ENCODE peak calls at places on chromosomes 6 and 20, in five cellular contexts. One of them, this sample, is unnamed.

GRCh38 chr6:168925671-168926070 is 328.0 kb downstream of the THBS2 start:
- DNase-seq in ovary: no peak
- DNase-seq in CD8-positive, alpha-beta memory T cell: no peak
- DNase-seq in fibroblast of lung: no peak
- DNase-seq in psoas muscle: no peak
- DNase-seq in this sample: no peak

GRCh38 chr20:1402149-1402548 is 9.3 kb upstream of the FKBP1A start:
- DNase-seq in ovary: no peak
- DNase-seq in CD8-positive, alpha-beta memory T cell: no peak
- DNase-seq in fibroblast of lung: peak; percentile 64
- DNase-seq in psoas muscle: no peak
- DNase-seq in this sample: no peak

GRCh38 chr6:31400467-31401289 is 2.7 kb upstream of the MICA start:
- DNase-seq in ovary: peak; percentile 82
- DNase-seq in CD8-positive, alpha-beta memory T cell: peak; percentile 71
- DNase-seq in fibroblast of lung: peak; percentile 64
- DNase-seq in psoas muscle: peak; percentile 87
- DNase-seq in this sample: peak; percentile 86

GRCh38 chr6:127462391-127462790 is 3.2 kb upstream of the KIAA0408 start:
- DNase-seq in ovary: no peak
- DNase-seq in CD8-positive, alpha-beta memory T cell: no peak
- DNase-seq in fibroblast of lung: no peak
- DNase-seq in psoas muscle: no peak
- DNase-seq in this sample: no peak

GRCh38 chr6:111353914-111354464 is 129.0 kb downstream of the REV3L start:
- DNase-seq in ovary: no peak
- DNase-seq in CD8-positive, alpha-beta memory T cell: no peak
- DNase-seq in fibroblast of lung: peak; percentile 8
- DNase-seq in psoas muscle: no peak
- DNase-seq in this sample: no peak

GRCh38 chr6:136553166-136553787 is 3.1 kb upstream of the MAP7 start:
- DNase-seq in ovary: no peak
- DNase-seq in CD8-positive, alpha-beta memory T cell: no peak
- DNase-seq in fibroblast of lung: no peak
- DNase-seq in psoas muscle: no peak
- DNase-seq in this sample: no peak

GRCh38 chr6:12265795-12266194 is 24.4 kb upstream of the EDN1 start:
- DNase-seq in ovary: no peak
- DNase-seq in CD8-positive, alpha-beta memory T cell: no peak
- DNase-seq in fibroblast of lung: no peak
- DNase-seq in psoas muscle: no peak
- DNase-seq in this sample: no peak

GRCh38 chr20:32365560-32365959 is 7.4 kb downstream of the ASXL1 start:
- DNase-seq in ovary: no peak
- DNase-seq in CD8-positive, alpha-beta memory T cell: no peak
- DNase-seq in fibroblast of lung: no peak
- DNase-seq in psoas muscle: no peak
- DNase-seq in this sample: no peak

GRCh38 chr6:29071831-29072723 is 15.0 kb downstream of the OR2B3 start:
- DNase-seq in ovary: no peak
- DNase-seq in CD8-positive, alpha-beta memory T cell: no peak
- DNase-seq in fibroblast of lung: no peak
- DNase-seq in psoas muscle: no peak
- DNase-seq in this sample: no peak

GRCh38 chr6:105389543-105389942 is 13.3 kb downstream of the PREP start:
- DNase-seq in ovary: no peak
- DNase-seq in CD8-positive, alpha-beta memory T cell: no peak
- DNase-seq in fibroblast of lung: no peak
- DNase-seq in psoas muscle: no peak
- DNase-seq in this sample: no peak

GRCh38 chr20:36808317-36809257 is 35.0 kb upstream of the DSN1 start:
- DNase-seq in ovary: no peak
- DNase-seq in CD8-positive, alpha-beta memory T cell: peak; percentile 69
- DNase-seq in fibroblast of lung: peak; percentile 92
- DNase-seq in psoas muscle: peak; percentile 80
- DNase-seq in this sample: no peak

GRCh38 chr6:17987576-17988421 is at the start of gene KIF13A:
- DNase-seq in ovary: peak; percentile 76
- DNase-seq in CD8-positive, alpha-beta memory T cell: no peak
- DNase-seq in fibroblast of lung: peak; percentile 59
- DNase-seq in psoas muscle: peak; percentile 89
- DNase-seq in this sample: peak; percentile 84

GRCh38 chr20:48940170-48940569 is 18.7 kb downstream of the ARFGEF2 start:
- DNase-seq in ovary: no peak
- DNase-seq in CD8-positive, alpha-beta memory T cell: no peak
- DNase-seq in fibroblast of lung: no peak
- DNase-seq in psoas muscle: no peak
- DNase-seq in this sample: no peak

GRCh38 chr6:118580585-118581419 is 32.7 kb downstream of the PLN start:
- DNase-seq in ovary: no peak
- DNase-seq in CD8-positive, alpha-beta memory T cell: no peak
- DNase-seq in fibroblast of lung: peak; percentile 84
- DNase-seq in psoas muscle: peak; percentile 91
- DNase-seq in this sample: no peak

GRCh38 chr6:68756454-68757375 is 121.6 kb downstream of the ADGRB3 start:
- DNase-seq in ovary: no peak
- DNase-seq in CD8-positive, alpha-beta memory T cell: no peak
- DNase-seq in fibroblast of lung: no peak
- DNase-seq in psoas muscle: no peak
- DNase-seq in this sample: no peak

GRCh38 chr6:9634776-9635175 is 780.1 kb downstream of the TFAP2A start:
- DNase-seq in ovary: no peak
- DNase-seq in CD8-positive, alpha-beta memory T cell: no peak
- DNase-seq in fibroblast of lung: no peak
- DNase-seq in psoas muscle: no peak
- DNase-seq in this sample: no peak

DNA sequence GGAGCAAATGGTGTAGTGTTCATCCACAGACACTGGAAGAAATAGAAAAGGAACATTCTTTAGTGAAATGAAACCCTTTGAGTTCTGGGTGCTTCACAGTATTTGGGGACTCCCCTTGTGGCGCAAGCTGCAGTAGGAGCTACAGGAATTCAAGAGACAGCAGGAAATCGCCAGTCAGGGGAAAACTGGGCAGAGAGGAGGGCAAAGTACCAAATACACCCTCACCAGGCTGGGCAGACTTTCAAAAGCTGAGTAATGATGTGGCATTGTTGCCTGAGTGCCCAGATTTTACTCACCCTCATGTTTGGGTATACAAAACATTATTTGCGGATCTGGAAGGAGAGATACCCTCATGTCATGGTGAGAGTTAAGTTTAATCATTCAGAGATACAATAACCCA is 97.9 kb downstream of the SOD2 start:
- DNase-seq in ovary: no peak
- DNase-seq in CD8-positive, alpha-beta memory T cell: no peak
- DNase-seq in fibroblast of lung: peak; percentile 63
- DNase-seq in psoas muscle: no peak
- DNase-seq in this sample: no peak
- H3K27ac ChIP-seq in ovary: no peak overlapping the region
- H3K27ac ChIP-seq in CD8-positive, alpha-beta memory T cell: no peak overlapping the region
- H3K27ac ChIP-seq in fibroblast of lung: peak overlapping the region; percentile 65
- H3K27ac ChIP-seq in psoas muscle: no peak overlapping the region
- H3K27ac ChIP-seq in this sample: peak overlapping the region; percentile 30

DNA sequence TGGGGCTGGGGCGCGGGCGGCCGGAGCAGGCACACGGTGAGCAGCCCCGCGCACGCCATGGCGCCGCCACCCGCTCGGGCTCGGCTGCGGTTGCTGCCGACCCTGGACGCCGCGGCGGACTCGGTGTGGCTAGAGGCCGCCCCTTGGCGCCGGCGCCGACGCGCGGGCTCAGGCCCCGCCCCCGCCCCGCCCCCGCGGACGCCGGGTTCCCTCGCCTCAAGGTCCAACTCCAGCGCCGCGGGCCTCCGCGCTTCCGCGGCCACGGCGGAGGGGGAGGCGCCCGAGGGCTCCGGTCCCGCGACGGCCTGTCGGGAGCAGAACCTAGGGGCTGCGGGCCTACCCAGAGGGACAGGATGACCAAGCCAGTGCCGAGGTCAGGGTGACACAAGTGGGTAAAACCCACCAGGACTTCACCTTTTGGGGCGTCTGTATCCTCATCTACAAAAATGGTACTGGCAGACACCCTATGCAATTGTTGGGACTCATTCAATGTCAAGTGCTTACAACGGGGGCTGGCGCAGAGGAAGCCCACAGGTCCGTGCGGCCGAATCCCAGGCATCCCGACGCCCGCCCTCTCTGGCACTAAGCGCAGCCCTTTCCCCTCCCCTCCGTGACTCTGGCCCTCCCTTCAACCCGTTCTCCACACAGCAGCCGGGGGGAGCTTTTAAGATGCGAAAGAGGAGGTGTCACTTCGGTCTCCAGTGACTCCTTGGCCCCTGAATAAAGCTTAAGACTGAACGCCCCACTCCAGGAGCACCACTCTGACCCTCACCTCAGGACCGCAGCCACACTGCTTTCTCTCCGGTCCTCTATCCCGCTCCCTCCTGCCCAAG is at the start of gene NECAB3:
- DNase-seq in ovary: peak; percentile 90
- DNase-seq in CD8-positive, alpha-beta memory T cell: peak; percentile 55
- DNase-seq in fibroblast of lung: peak; percentile 65
- DNase-seq in psoas muscle: peak; percentile 91
- DNase-seq in this sample: peak; percentile 90
- H3K27ac ChIP-seq in ovary: peak within 1 kb of the TSS; percentile 93
- H3K27ac ChIP-seq in CD8-positive, alpha-beta memory T cell: peak within 1 kb of the TSS; percentile 78
- H3K27ac ChIP-seq in fibroblast of lung: peak within 1 kb of the TSS; percentile 69
- H3K27ac ChIP-seq in psoas muscle: peak within 1 kb of the TSS; percentile 87
- H3K27ac ChIP-seq in this sample: peak within 1 kb of the TSS; percentile 95

DNA sequence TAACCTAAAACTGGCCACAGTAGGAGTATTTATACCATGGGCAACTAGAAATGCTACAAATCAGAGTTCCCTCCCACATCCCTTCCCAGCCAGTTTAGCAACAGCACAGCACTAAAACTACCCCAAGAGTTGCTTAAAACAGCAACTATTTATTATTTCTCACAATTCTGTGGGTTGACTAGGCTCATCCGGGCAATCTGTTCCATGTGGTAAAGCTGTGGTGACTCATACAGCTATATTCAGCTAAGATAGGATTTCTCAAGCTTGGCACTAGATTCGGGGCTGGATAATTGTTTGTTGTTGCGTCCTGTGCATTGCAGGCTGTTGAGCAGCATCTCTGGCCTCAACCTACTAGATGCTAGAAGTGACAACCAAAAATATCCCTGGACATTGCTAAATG is 8.6 kb upstream of the HECA start:
- DNase-seq in ovary: no peak
- DNase-seq in CD8-positive, alpha-beta memory T cell: no peak
- DNase-seq in fibroblast of lung: peak; percentile 89
- DNase-seq in psoas muscle: no peak
- DNase-seq in this sample: no peak
- H3K27ac ChIP-seq in ovary: no peak overlapping the region
- H3K27ac ChIP-seq in CD8-positive, alpha-beta memory T cell: peak overlapping the region; percentile 17
- H3K27ac ChIP-seq in fibroblast of lung: no peak overlapping the region
- H3K27ac ChIP-seq in psoas muscle: no peak overlapping the region
- H3K27ac ChIP-seq in this sample: no peak overlapping the region

GRCh38 chr6:75494290-75494689 is 690 bp upstream of the FILIP1 start:
- DNase-seq in ovary: no peak
- DNase-seq in CD8-positive, alpha-beta memory T cell: no peak
- DNase-seq in fibroblast of lung: no peak
- DNase-seq in psoas muscle: no peak
- DNase-seq in this sample: no peak
- H3K27ac ChIP-seq in ovary: no peak overlapping the region
- H3K27ac ChIP-seq in CD8-positive, alpha-beta memory T cell: no peak overlapping the region
- H3K27ac ChIP-seq in fibroblast of lung: no peak overlapping the region
- H3K27ac ChIP-seq in psoas muscle: peak overlapping the region; percentile 97
- H3K27ac ChIP-seq in this sample: peak overlapping the region; percentile 85

DNA sequence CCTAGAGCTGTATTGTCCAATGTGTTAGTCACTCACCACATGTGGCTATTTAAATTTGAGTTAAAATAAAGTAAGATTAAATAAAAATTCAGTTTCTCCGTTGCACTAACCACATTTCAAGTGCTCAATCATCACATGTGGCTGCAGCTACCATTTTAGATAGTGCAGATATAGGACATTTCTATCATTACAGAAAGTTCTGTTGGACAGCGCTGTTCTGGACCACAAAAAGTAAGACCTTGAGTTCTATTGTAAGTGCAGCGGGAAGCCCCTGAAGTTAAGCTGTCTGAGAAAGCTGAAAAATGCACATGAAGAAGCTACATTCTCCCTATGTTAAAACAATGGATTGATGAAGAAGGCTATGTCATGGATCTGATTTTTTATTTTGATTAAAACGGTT is 1.1 kb downstream of the ORC3 start:
- DNase-seq in ovary: no peak
- DNase-seq in CD8-positive, alpha-beta memory T cell: no peak
- DNase-seq in fibroblast of lung: no peak
- DNase-seq in psoas muscle: no peak
- DNase-seq in this sample: no peak
- H3K27ac ChIP-seq in ovary: no peak overlapping the region
- H3K27ac ChIP-seq in CD8-positive, alpha-beta memory T cell: no peak overlapping the region
- H3K27ac ChIP-seq in fibroblast of lung: no peak overlapping the region
- H3K27ac ChIP-seq in psoas muscle: no peak overlapping the region
- H3K27ac ChIP-seq in this sample: no peak overlapping the region